ENCODE peak calls at places on chromosome 7, in seven cellular contexts. I is mammary epithelial cell, W is AG04450, A is epithelial cell of esophagus, R is tibial nerve, G is foreskin fibroblast, Q is prostate gland. Y is an unnamed sample.

GRCh38 chr7:66800591-66800990 is 60.1 kb downstream of the RABGEF1 start:
- DNase-seq in I (no peak), Q (no peak), W (no peak), A (no peak), G (no peak), R (no peak), Y (no peak)

GRCh38 chr7:8442814-8443304 is 9.4 kb downstream of the NXPH1 start:
- DNase-seq in G (peak), I (peak), A (peak), Q (no peak), W (no peak), R (no peak), Y (peak)

GRCh38 chr7:151672706-151673105 is 153.0 kb upstream of the RHEB start:
- DNase-seq in R (no peak), A (no peak), G (no peak), W (no peak), I (no peak), Q (no peak), Y (no peak)

GRCh38 chr7:135859548-135859947 is 110.9 kb upstream of the FAM180A start:
- DNase-seq in Q (no peak), W (no peak), I (no peak), A (peak), G (peak), R (no peak), Y (peak)

GRCh38 chr7:288671-289101 is 1.3 kb upstream of the FOXL3 start:
- DNase-seq in W (no peak), A (no peak), Q (no peak), R (no peak), I (no peak), G (no peak), Y (no peak)

GRCh38 chr7:12111461-12112405 is 99.4 kb upstream of the TMEM106B start:
- DNase-seq in G (peak), I (no peak), R (no peak), Q (peak), W (no peak), A (peak), Y (peak)

GRCh38 chr7:111067682-111068081 is 23.2 kb upstream of the LRRN3 start:
- DNase-seq in A (no peak), G (no peak), Q (no peak), I (no peak), W (no peak), R (no peak), Y (no peak)

GRCh38 chr7:131438969-131439368 is 111.3 kb downstream of the MKLN1 start:
- DNase-seq in R (no peak), A (no peak), G (no peak), I (no peak), Q (no peak), W (no peak), Y (no peak)

GRCh38 chr7:34603711-34604444 is 54.1 kb upstream of the NPSR1 start:
- DNase-seq in R (no peak), I (no peak), W (no peak), G (no peak), A (no peak), Q (no peak), Y (no peak)

GRCh38 chr7:129343099-129343700 is 91.0 kb upstream of the STRIP2 start:
- DNase-seq in R (no peak), Q (peak), A (peak), I (peak), W (no peak), G (peak), Y (peak)

GRCh38 chr7:52085610-52086009 is 769.0 kb upstream of the COBL start:
- DNase-seq in I (no peak), W (no peak), G (no peak), Q (no peak), A (no peak), R (no peak), Y (no peak)

GRCh38 chr7:132354527-132354926 is 221.7 kb downstream of the PLXNA4 start:
- DNase-seq in R (no peak), I (no peak), W (no peak), G (no peak), Q (no peak), A (no peak), Y (peak)

GRCh38 chr7:7474436-7474835 is 61.2 kb downstream of the COL28A1 start:
- DNase-seq in Q (no peak), W (no peak), G (no peak), A (no peak), I (no peak), R (no peak), Y (no peak)

GRCh38 chr7:102284891-102285540 is 1.7 kb upstream of the SH2B2 start:
- DNase-seq in Q (no peak), R (no peak), W (no peak), I (no peak), G (no peak), A (no peak), Y (no peak)

GRCh38 chr7:13641699-13642098 is 347.8 kb downstream of the ETV1 start:
- DNase-seq in W (no peak), G (peak), R (no peak), Q (peak), I (no peak), A (peak), Y (peak)

GRCh38 chr7:24540956-24541355 is 32.3 kb upstream of the PALS2 start:
- DNase-seq in R (no peak), G (no peak), I (no peak), A (no peak), W (no peak), Q (no peak), Y (no peak)

GRCh38 chr7:108592633-108593277 is 23.1 kb downstream of the DNAJB9 start:
- DNase-seq in W (no peak), Q (peak), I (peak), G (no peak), R (no peak), A (peak), Y (no peak)

GRCh38 chr7:53350241-53350640 is 314.8 kb downstream of the POM121L12 start:
- DNase-seq in Q (no peak), A (peak), R (no peak), G (no peak), I (no peak), W (no peak), Y (no peak)

GRCh38 chr7:2496375-2496774 is 20.2 kb upstream of the GRIFIN start:
- DNase-seq in I (no peak), Q (no peak), W (no peak), G (no peak), R (no peak), A (no peak), Y (no peak)

GRCh38 chr7:143375298-143376034 is 5.7 kb upstream of the ZYX start:
- DNase-seq in A (no peak), G (no peak), I (no peak), R (no peak), Q (no peak), W (no peak), Y (no peak)

GRCh38 chr7:124497209-124497608 is 268.4 kb downstream of the GPR37 start:
- DNase-seq in G (no peak), W (no peak), I (no peak), R (no peak), Q (no peak), A (peak), Y (no peak)

GRCh38 chr7:3250725-3251124 is 50.3 kb upstream of the SDK1 start:
- DNase-seq in W (no peak), I (no peak), G (no peak), R (no peak), A (no peak), Q (no peak), Y (no peak)

GRCh38 chr7:20064974-20065862 is 152.0 kb downstream of the MACC1 start:
- DNase-seq in R (no peak), W (peak), G (peak), I (peak), A (no peak), Q (no peak), Y (peak)

GRCh38 chr7:36430881-36431280 is 41.2 kb downstream of the ANLN start:
- DNase-seq in R (no peak), A (no peak), W (no peak), I (no peak), G (no peak), Q (no peak), Y (no peak)

GRCh38 chr7:82472966-82473365 is 29.4 kb upstream of the CACNA2D1 start:
- DNase-seq in A (no peak), R (no peak), W (no peak), Q (no peak), G (no peak), I (no peak), Y (peak)

GRCh38 chr7:938546-939185 is 15.8 kb downstream of the ADAP1 start:
- DNase-seq in R (no peak), W (no peak), I (no peak), G (no peak), Q (no peak), A (no peak), Y (no peak)

GRCh38 chr7:918441-919113 is 35.9 kb downstream of the ADAP1 start:
- DNase-seq in R (peak), W (no peak), A (no peak), G (no peak), I (no peak), Q (no peak), Y (no peak)

GRCh38 chr7:1742555-1743303 is 72.7 kb downstream of the ELFN1 start:
- DNase-seq in A (no peak), G (peak), Q (peak), R (no peak), W (no peak), I (no peak), Y (peak)

GRCh38 chr7:6111041-6111440 is 79.9 kb downstream of the ANKRD61 start:
- DNase-seq in I (no peak), R (no peak), G (no peak), A (no peak), Q (no peak), W (no peak), Y (no peak)

GRCh38 chr7:13827716-13828115 is 161.8 kb downstream of the ETV1 start:
- DNase-seq in R (no peak), I (no peak), Q (no peak), A (no peak), W (no peak), G (no peak), Y (no peak)

GRCh38 chr7:28782362-28782761 is 175.8 kb downstream of the TRIL start:
- DNase-seq in G (no peak), A (no peak), Q (no peak), I (no peak), R (no peak), W (no peak), Y (no peak)

GRCh38 chr7:133423618-133424017 is 170.7 kb downstream of the EXOC4 start:
- DNase-seq in W (no peak), G (no peak), R (no peak), I (no peak), A (no peak), Q (no peak), Y (no peak)
- TF ChIP-seq CTCF in W (no peak), G (no peak), R (no peak), I (no peak), A (no peak), Q (no peak), Y (no peak)

DNA sequence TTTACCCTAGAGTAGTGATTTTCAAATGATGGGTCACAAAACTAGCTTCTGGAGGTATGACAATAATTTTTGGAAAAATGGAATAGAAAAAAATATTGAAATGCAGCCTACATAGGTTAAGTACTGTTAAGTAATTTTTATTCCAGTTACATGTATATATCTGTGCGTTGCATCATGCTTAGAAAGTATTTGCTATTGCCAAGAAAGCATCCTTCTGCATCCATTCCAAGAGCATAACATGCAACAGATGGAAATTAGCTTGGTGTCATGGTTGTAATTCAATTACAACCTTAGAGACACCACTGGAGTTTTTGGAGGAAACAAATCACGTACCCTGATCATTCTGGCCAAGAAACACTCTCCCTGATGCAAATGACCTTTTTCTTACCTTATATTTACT is 1.7 kb downstream of the AKR1B1 start:
- DNase-seq in R (no peak), I (no peak), Q (no peak), W (no peak), G (no peak), A (no peak), Y (peak)
- H3K4me3 ChIP-seq in R (peak), I (no peak), Q (no peak), W (no peak), G (no peak), A (no peak), Y (peak)

GRCh38 chr7:138449580-138449979 is 10.5 kb upstream of the TRIM24 start:
- DNase-seq in I (no peak), Q (no peak), G (no peak), R (no peak), W (no peak), A (no peak), Y (no peak)
- TF ChIP-seq CTCF in I (peak), Q (no peak), G (peak), R (no peak), W (no peak), A (no peak), Y (peak)

GRCh38 chr7:27739914-27740448 is at the start of gene TAX1BP1:
- DNase-seq in R (peak), Q (peak), A (peak), G (peak), W (peak), I (peak), Y (peak)
- H3K4me3 ChIP-seq in R (peak), Q (peak), A (peak), G (peak), W (peak), I (peak), Y (peak)

GRCh38 chr7:90968871-90969270 is 295.4 kb upstream of the FZD1 start:
- DNase-seq in G (no peak), R (no peak), A (no peak), W (no peak), I (no peak), Q (no peak), Y (no peak)
- TF ChIP-seq CTCF in G (no peak), R (no peak), A (no peak), W (no peak), I (no peak), Q (no peak), Y (no peak)

GRCh38 chr7:139362302-139362701 is 2.6 kb downstream of the LUC7L2 start:
- DNase-seq in Q (no peak), R (no peak), A (peak), G (no peak), I (peak), W (no peak), Y (no peak)
- H3K4me3 ChIP-seq in Q (no peak), R (no peak), A (peak), G (no peak), I (peak), W (no peak), Y (no peak)